ENCODE peak calls at places on chromosomes 4 and X, in seven cellular contexts. One of them, this sample, is unnamed.

GRCh38 chr4:150252306-150252705 is 174.1 kb downstream of the DCLK2 start:
- DNase-seq in nucleus accumbens: no peak
- DNase-seq in iris pigment epithelial cell: no peak
- DNase-seq in T-cell: no peak
- DNase-seq in MCF 10A: no peak
- DNase-seq in stimulated activated CD8-positive, alpha-beta memory T cell treated with anti-CD3 and anti-CD28 coated beads, Interleukin-15, amount 100 ng/mL, for 24 hours: no peak
- DNase-seq in activated CD4-positive, alpha-beta T cell treated with anti-CD3 and anti-CD28 coated beads, Interleukin-2, amount 10 ng/mL, durations not matched to agents 7 days and 5 days: no peak
- DNase-seq in this sample: no peak

GRCh38 chrX:153778151-153778551 is 2.7 kb upstream of the SRPK3 start:
- DNase-seq in nucleus accumbens: no peak
- DNase-seq in iris pigment epithelial cell: no peak
- DNase-seq in T-cell: no peak
- DNase-seq in MCF 10A: no peak
- DNase-seq in stimulated activated CD8-positive, alpha-beta memory T cell treated with anti-CD3 and anti-CD28 coated beads, Interleukin-15, amount 100 ng/mL, for 24 hours: no peak
- DNase-seq in activated CD4-positive, alpha-beta T cell treated with anti-CD3 and anti-CD28 coated beads, Interleukin-2, amount 10 ng/mL, durations not matched to agents 7 days and 5 days: no peak
- DNase-seq in this sample: no peak

GRCh38 chrX:48474127-48474526 is 1.9 kb upstream of the FTSJ1 start:
- DNase-seq in nucleus accumbens: no peak
- DNase-seq in iris pigment epithelial cell: peak
- DNase-seq in T-cell: no peak
- DNase-seq in MCF 10A: no peak
- DNase-seq in stimulated activated CD8-positive, alpha-beta memory T cell treated with anti-CD3 and anti-CD28 coated beads, Interleukin-15, amount 100 ng/mL, for 24 hours: no peak
- DNase-seq in activated CD4-positive, alpha-beta T cell treated with anti-CD3 and anti-CD28 coated beads, Interleukin-2, amount 10 ng/mL, durations not matched to agents 7 days and 5 days: peak
- DNase-seq in this sample: no peak

GRCh38 chr4:145130788-145131398 is 32.8 kb downstream of the ABCE1 start:
- DNase-seq in nucleus accumbens: no peak
- DNase-seq in iris pigment epithelial cell: peak
- DNase-seq in T-cell: no peak
- DNase-seq in MCF 10A: peak
- DNase-seq in stimulated activated CD8-positive, alpha-beta memory T cell treated with anti-CD3 and anti-CD28 coated beads, Interleukin-15, amount 100 ng/mL, for 24 hours: no peak
- DNase-seq in activated CD4-positive, alpha-beta T cell treated with anti-CD3 and anti-CD28 coated beads, Interleukin-2, amount 10 ng/mL, durations not matched to agents 7 days and 5 days: no peak
- DNase-seq in this sample: no peak

GRCh38 chrX:40326186-40326965 is 228.6 kb upstream of the BCOR start:
- DNase-seq in nucleus accumbens: no peak
- DNase-seq in iris pigment epithelial cell: no peak
- DNase-seq in T-cell: no peak
- DNase-seq in MCF 10A: no peak
- DNase-seq in stimulated activated CD8-positive, alpha-beta memory T cell treated with anti-CD3 and anti-CD28 coated beads, Interleukin-15, amount 100 ng/mL, for 24 hours: no peak
- DNase-seq in activated CD4-positive, alpha-beta T cell treated with anti-CD3 and anti-CD28 coated beads, Interleukin-2, amount 10 ng/mL, durations not matched to agents 7 days and 5 days: no peak
- DNase-seq in this sample: no peak

GRCh38 chr4:140754918-140755810 is 1.0 kb downstream of the TBC1D9 start:
- DNase-seq in nucleus accumbens: no peak
- DNase-seq in iris pigment epithelial cell: no peak
- DNase-seq in T-cell: no peak
- DNase-seq in MCF 10A: peak
- DNase-seq in stimulated activated CD8-positive, alpha-beta memory T cell treated with anti-CD3 and anti-CD28 coated beads, Interleukin-15, amount 100 ng/mL, for 24 hours: no peak
- DNase-seq in activated CD4-positive, alpha-beta T cell treated with anti-CD3 and anti-CD28 coated beads, Interleukin-2, amount 10 ng/mL, durations not matched to agents 7 days and 5 days: no peak
- DNase-seq in this sample: no peak

GRCh38 chr4:110075083-110075738 is 123.2 kb downstream of the ELOVL6 start:
- DNase-seq in nucleus accumbens: no peak
- DNase-seq in iris pigment epithelial cell: no peak
- DNase-seq in T-cell: no peak
- DNase-seq in MCF 10A: no peak
- DNase-seq in stimulated activated CD8-positive, alpha-beta memory T cell treated with anti-CD3 and anti-CD28 coated beads, Interleukin-15, amount 100 ng/mL, for 24 hours: no peak
- DNase-seq in activated CD4-positive, alpha-beta T cell treated with anti-CD3 and anti-CD28 coated beads, Interleukin-2, amount 10 ng/mL, durations not matched to agents 7 days and 5 days: no peak
- DNase-seq in this sample: no peak

GRCh38 chr4:177220376-177220775 is 89.3 kb upstream of the NEIL3 start:
- DNase-seq in nucleus accumbens: no peak
- DNase-seq in iris pigment epithelial cell: peak
- DNase-seq in T-cell: no peak
- DNase-seq in MCF 10A: peak
- DNase-seq in stimulated activated CD8-positive, alpha-beta memory T cell treated with anti-CD3 and anti-CD28 coated beads, Interleukin-15, amount 100 ng/mL, for 24 hours: no peak
- DNase-seq in activated CD4-positive, alpha-beta T cell treated with anti-CD3 and anti-CD28 coated beads, Interleukin-2, amount 10 ng/mL, durations not matched to agents 7 days and 5 days: no peak
- DNase-seq in this sample: no peak

GRCh38 chr4:98586634-98587354 is 71.6 kb downstream of the TSPAN5 start:
- DNase-seq in nucleus accumbens: peak
- DNase-seq in iris pigment epithelial cell: no peak
- DNase-seq in T-cell: no peak
- DNase-seq in MCF 10A: no peak
- DNase-seq in stimulated activated CD8-positive, alpha-beta memory T cell treated with anti-CD3 and anti-CD28 coated beads, Interleukin-15, amount 100 ng/mL, for 24 hours: no peak
- DNase-seq in activated CD4-positive, alpha-beta T cell treated with anti-CD3 and anti-CD28 coated beads, Interleukin-2, amount 10 ng/mL, durations not matched to agents 7 days and 5 days: no peak
- DNase-seq in this sample: no peak

GRCh38 chr4:180827610-180828009 is 1415.6 kb upstream of the TENM3 start:
- DNase-seq in nucleus accumbens: no peak
- DNase-seq in iris pigment epithelial cell: peak
- DNase-seq in T-cell: no peak
- DNase-seq in MCF 10A: peak
- DNase-seq in stimulated activated CD8-positive, alpha-beta memory T cell treated with anti-CD3 and anti-CD28 coated beads, Interleukin-15, amount 100 ng/mL, for 24 hours: no peak
- DNase-seq in activated CD4-positive, alpha-beta T cell treated with anti-CD3 and anti-CD28 coated beads, Interleukin-2, amount 10 ng/mL, durations not matched to agents 7 days and 5 days: no peak
- DNase-seq in this sample: no peak

GRCh38 chr4:142917678-142918077 is 71.6 kb upstream of the INPP4B start:
- DNase-seq in nucleus accumbens: no peak
- DNase-seq in iris pigment epithelial cell: no peak
- DNase-seq in T-cell: no peak
- DNase-seq in MCF 10A: no peak
- DNase-seq in stimulated activated CD8-positive, alpha-beta memory T cell treated with anti-CD3 and anti-CD28 coated beads, Interleukin-15, amount 100 ng/mL, for 24 hours: no peak
- DNase-seq in activated CD4-positive, alpha-beta T cell treated with anti-CD3 and anti-CD28 coated beads, Interleukin-2, amount 10 ng/mL, durations not matched to agents 7 days and 5 days: no peak
- DNase-seq in this sample: no peak

GRCh38 chrX:24796204-24796603 is 102.5 kb downstream of the POLA1 start:
- DNase-seq in nucleus accumbens: no peak
- DNase-seq in iris pigment epithelial cell: no peak
- DNase-seq in T-cell: no peak
- DNase-seq in MCF 10A: no peak
- DNase-seq in stimulated activated CD8-positive, alpha-beta memory T cell treated with anti-CD3 and anti-CD28 coated beads, Interleukin-15, amount 100 ng/mL, for 24 hours: no peak
- DNase-seq in activated CD4-positive, alpha-beta T cell treated with anti-CD3 and anti-CD28 coated beads, Interleukin-2, amount 10 ng/mL, durations not matched to agents 7 days and 5 days: no peak
- DNase-seq in this sample: no peak

GRCh38 chrX:100829730-100830129 is 9.5 kb downstream of the CSTF2 start:
- DNase-seq in nucleus accumbens: no peak
- DNase-seq in iris pigment epithelial cell: peak
- DNase-seq in T-cell: no peak
- DNase-seq in MCF 10A: peak
- DNase-seq in stimulated activated CD8-positive, alpha-beta memory T cell treated with anti-CD3 and anti-CD28 coated beads, Interleukin-15, amount 100 ng/mL, for 24 hours: no peak
- DNase-seq in activated CD4-positive, alpha-beta T cell treated with anti-CD3 and anti-CD28 coated beads, Interleukin-2, amount 10 ng/mL, durations not matched to agents 7 days and 5 days: peak
- DNase-seq in this sample: no peak

GRCh38 chrX:121642415-121642814 is 595.0 kb downstream of the GLUD2 start:
- DNase-seq in nucleus accumbens: no peak
- DNase-seq in iris pigment epithelial cell: peak
- DNase-seq in T-cell: no peak
- DNase-seq in MCF 10A: peak
- DNase-seq in stimulated activated CD8-positive, alpha-beta memory T cell treated with anti-CD3 and anti-CD28 coated beads, Interleukin-15, amount 100 ng/mL, for 24 hours: no peak
- DNase-seq in activated CD4-positive, alpha-beta T cell treated with anti-CD3 and anti-CD28 coated beads, Interleukin-2, amount 10 ng/mL, durations not matched to agents 7 days and 5 days: no peak
- DNase-seq in this sample: no peak

This sample was measured in T-helper 9 cell.